ENCODE peak calls at places on chromosomes 4 and X, in eight cellular contexts. Y is iPS DF 6.9, L is anterior cingulate cortex, R is NCI-H1694, X is NCI-H1092, B is MCF 10A, N is C1 segment of cervical spinal cord, O is adipocyte. U is an unnamed sample.

GRCh38 chr4:113445286-113445685 is 316.3 kb downstream of the CAMK2D start:
- DNase-seq in Y (no peak), L (no peak), R (no peak), X (no peak), B (peak), N (no peak), O (peak), U (no peak)

GRCh38 chr4:8865681-8866310 is 5.8 kb downstream of the HMX1 start:
- DNase-seq in Y (no peak), L (no peak), R (no peak), X (no peak), B (no peak), N (no peak), O (no peak), U (no peak)

GRCh38 chr4:187236491-187236890 is 512.8 kb upstream of the FAT1 start:
- DNase-seq in Y (no peak), L (no peak), R (no peak), X (no peak), B (peak), N (no peak), O (peak), U (no peak)

GRCh38 chr4:5924466-5925125 is 31.7 kb upstream of the CRMP1 start:
- DNase-seq in Y (no peak), L (no peak), R (no peak), X (no peak), B (no peak), N (no peak), O (no peak), U (no peak)

GRCh38 chr4:74039065-74039763 is 725 bp upstream of the CXCL3 start:
- DNase-seq in Y (no peak), L (no peak), R (no peak), X (no peak), B (no peak), N (no peak), O (peak), U (no peak)

GRCh38 chrX:13469963-13470679 is 99.3 kb upstream of the EGFL6 start:
- DNase-seq in Y (no peak), L (no peak), R (no peak), X (no peak), B (peak), N (no peak), O (no peak), U (no peak)

GRCh38 chrX:68431836-68432235 is 1.5 kb downstream of the OPHN1 start:
- DNase-seq in Y (no peak), L (no peak), R (no peak), X (no peak), B (no peak), N (no peak), O (no peak), U (no peak)

GRCh38 chrX:71215335-71215912 is 7.6 kb upstream of the GJB1 start:
- DNase-seq in Y (no peak), L (no peak), R (no peak), X (no peak), B (no peak), N (no peak), O (no peak), U (no peak)

GRCh38 chr4:100590308-100590707 is 72.5 kb upstream of the EMCN start:
- DNase-seq in Y (no peak), L (no peak), R (no peak), X (no peak), B (no peak), N (no peak), O (peak), U (no peak)

GRCh38 chr4:185761352-185762235 is 50.4 kb downstream of the SORBS2 start:
- DNase-seq in Y (no peak), L (no peak), R (no peak), X (no peak), B (peak), N (no peak), O (peak), U (no peak)

GRCh38 chrX:40146471-40147398 is 49.0 kb upstream of the BCOR start:
- DNase-seq in Y (no peak), L (no peak), R (peak), X (peak), B (peak), N (peak), O (peak), U (no peak)

GRCh38 chr4:169351860-169352259 is 81.1 kb upstream of the SH3RF1 start:
- DNase-seq in Y (no peak), L (no peak), R (no peak), X (no peak), B (no peak), N (no peak), O (no peak), U (no peak)

GRCh38 chrX:39953027-39953426 is 144.7 kb downstream of the BCOR start:
- DNase-seq in Y (no peak), L (no peak), R (no peak), X (no peak), B (no peak), N (no peak), O (no peak), U (no peak)

GRCh38 chr4:8644966-8645752 is 52.6 kb downstream of the CPZ start:
- DNase-seq in Y (no peak), L (no peak), R (no peak), X (no peak), B (no peak), N (no peak), O (no peak), U (no peak)

GRCh38 chr4:184812651-184813181 is 13.1 kb downstream of the ACSL1 start:
- DNase-seq in Y (no peak), L (no peak), R (no peak), X (no peak), B (peak), N (no peak), O (peak), U (no peak)

GRCh38 chr4:85474818-85475630 is at the start of gene ARHGAP24:
- DNase-seq in Y (peak), L (peak), R (no peak), X (peak), B (peak), N (peak), O (peak), U (peak)

U was measured in dorsolateral prefrontal cortex.